ENCODE peak calls at places on chromosomes 2 and 18, in four cellular contexts. J, Q, A and G are unnamed samples.

GRCh38 chr2:218306184-218306920 is 14.0 kb upstream of the TMBIM1 start:
- DNase-seq in J (no peak), Q (no peak), A (no peak), G (no peak)

GRCh38 chr2:174344716-174345472 is 10.1 kb downstream of the SP9 start:
- DNase-seq in Q (peak), J (peak), A (peak), G (peak)

GRCh38 chr2:75822336-75822735 is 111.6 kb upstream of the GCFC2 start:
- DNase-seq in J (no peak), Q (no peak), A (no peak), G (no peak)

GRCh38 chr18:45050712-45051639 is 370.3 kb downstream of the SETBP1 start:
- DNase-seq in A (no peak), J (no peak), Q (no peak), G (peak)

GRCh38 chr2:19989681-19990415 is at the start of gene WDR35:
- DNase-seq in J (peak), A (peak), Q (peak), G (peak)

GRCh38 chr18:46623541-46623940 is 33.5 kb downstream of the LOXHD1 start:
- DNase-seq in J (no peak), Q (no peak), A (no peak), G (no peak)

GRCh38 chr2:113208995-113209868 is 35.5 kb downstream of the PSD4 start:
- DNase-seq in A (no peak), Q (no peak), J (no peak), G (no peak)

GRCh38 chr2:114022360-114023085 is 132.6 kb downstream of the ACTR3 start:
- DNase-seq in A (peak), Q (peak), J (no peak), G (peak)

GRCh38 chr2:125167820-125168219 is 1142.7 kb downstream of the CNTNAP5 start:
- DNase-seq in A (no peak), Q (no peak), J (no peak), G (no peak)

GRCh38 chr2:232229296-232229916 is 149.1 kb upstream of the ALPP start:
- DNase-seq in Q (no peak), J (no peak), A (no peak), G (no peak)

GRCh38 chr18:8705280-8705940 is at the start of gene MTCL1:
- DNase-seq in Q (no peak), J (peak), A (no peak), G (no peak)

GRCh38 chr2:40127890-40128548 is 323.9 kb downstream of the SLC8A1 start:
- DNase-seq in A (no peak), J (no peak), Q (no peak), G (no peak)

GRCh38 chr2:233256048-233256447 is 4.6 kb downstream of the ATG16L1 start:
- DNase-seq in J (no peak), Q (no peak), A (no peak), G (no peak)

GRCh38 chr2:178895872-178896271 is 88.6 kb upstream of the TTN start:
- DNase-seq in Q (no peak), A (no peak), J (no peak), G (no peak)

GRCh38 chr2:30026091-30027055 is 105.0 kb upstream of the ALK start:
- DNase-seq in Q (peak), J (peak), A (peak), G (peak)

GRCh38 chr2:191303349-191304005 is 58.3 kb downstream of the MYO1B start:
- DNase-seq in Q (peak), A (no peak), J (no peak), G (no peak)

GRCh38 chr2:209458018-209458979 is 34.5 kb downstream of the MAP2 start:
- DNase-seq in A (no peak), Q (no peak), J (no peak), G (no peak)

GRCh38 chr18:54112356-54112755 is 112.1 kb downstream of the MBD2 start:
- DNase-seq in A (no peak), Q (no peak), J (no peak), G (no peak)

GRCh38 chr2:206693399-206694137 is 24.6 kb downstream of the DYTN start:
- DNase-seq in J (peak), Q (peak), A (peak), G (peak)

GRCh38 chr18:75198046-75198445 is 10.9 kb downstream of the PTGR3 start:
- DNase-seq in J (no peak), A (no peak), Q (no peak), G (no peak)

GRCh38 chr2:239789711-239790110 is 235.4 kb downstream of the NDUFA10 start:
- DNase-seq in A (no peak), Q (no peak), J (no peak), G (no peak)

GRCh38 chr2:41905597-41906324 is 142.1 kb upstream of the PKDCC start:
- DNase-seq in A (no peak), Q (no peak), J (no peak), G (no peak)

GRCh38 chr2:55585451-55586079 is 31.9 kb downstream of the PPP4R3B start:
- DNase-seq in A (no peak), J (no peak), Q (no peak), G (no peak)

GRCh38 chr2:64455545-64455944 is 1.6 kb downstream of the LGALSL start:
- DNase-seq in Q (peak), J (no peak), A (no peak), G (no peak)

GRCh38 chr2:8306530-8307351 is 375.1 kb upstream of the ID2 start:
- DNase-seq in A (no peak), J (no peak), Q (no peak), G (no peak)

GRCh38 chr2:40283111-40283909 is 168.6 kb downstream of the SLC8A1 start:
- DNase-seq in Q (no peak), J (no peak), A (no peak), G (no peak)

GRCh38 chr2:54497738-54498680 is 41.9 kb downstream of the SPTBN1 start:
- DNase-seq in J (peak), Q (peak), A (no peak), G (no peak)

GRCh38 chr2:67186871-67187270 is 210.3 kb upstream of the ETAA1 start:
- DNase-seq in J (no peak), A (no peak), Q (no peak), G (no peak)

GRCh38 chr2:73386894-73387636 is 1.4 kb downstream of the ALMS1 start:
- DNase-seq in A (no peak), J (peak), Q (no peak), G (no peak)

GRCh38 chr2:231479455-231479854 is 15.2 kb upstream of the NCL start:
- DNase-seq in A (no peak), J (peak), Q (no peak), G (no peak)

GRCh38 chr2:43303120-43303519 is 76.7 kb upstream of the ZFP36L2 start:
- DNase-seq in Q (no peak), J (no peak), A (no peak), G (no peak)

GRCh38 chr2:903223-903900 is 47.3 kb upstream of the SNTG2 start:
- DNase-seq in A (no peak), J (no peak), Q (no peak), G (no peak)

GRCh38 chr2:170241731-170242130 is 63.8 kb downstream of the MYO3B start:
- DNase-seq in A (no peak), J (no peak), Q (no peak), G (no peak)

GRCh38 chr2:101619191-101619591 is 78.3 kb upstream of the MAP4K4 start:
- DNase-seq in A (no peak), Q (no peak), J (no peak), G (no peak)

GRCh38 chr18:21183670-21184069 is 58.4 kb upstream of the GREB1L start:
- DNase-seq in Q (peak), A (no peak), J (no peak), G (no peak)

GRCh38 chr18:616380-616995 is 19.7 kb downstream of the CLUL1 start:
- DNase-seq in J (peak), A (peak), Q (peak), G (no peak)

GRCh38 chr2:102229141-102229764 is 42.4 kb downstream of the IL1RL2 start:
- DNase-seq in A (no peak), Q (no peak), J (no peak), G (no peak)

GRCh38 chr18:68284236-68284635 is 430.7 kb downstream of the TMX3 start:
- DNase-seq in Q (no peak), J (no peak), A (no peak), G (no peak)

GRCh38 chr18:68288408-68288807 is 426.5 kb downstream of the TMX3 start:
- DNase-seq in J (no peak), Q (no peak), A (no peak), G (no peak)
- TF ChIP-seq SIN3A in J (no peak), Q (no peak), A (no peak), G (no peak)

GRCh38 chr2:181517685-181518301 is 60.6 kb downstream of the ITGA4 start:
- DNase-seq in A (no peak), J (no peak), Q (no peak), G (no peak)
- TF ChIP-seq TCF7L2 in A (no peak), J (no peak), Q (no peak), G (no peak)

DNA sequence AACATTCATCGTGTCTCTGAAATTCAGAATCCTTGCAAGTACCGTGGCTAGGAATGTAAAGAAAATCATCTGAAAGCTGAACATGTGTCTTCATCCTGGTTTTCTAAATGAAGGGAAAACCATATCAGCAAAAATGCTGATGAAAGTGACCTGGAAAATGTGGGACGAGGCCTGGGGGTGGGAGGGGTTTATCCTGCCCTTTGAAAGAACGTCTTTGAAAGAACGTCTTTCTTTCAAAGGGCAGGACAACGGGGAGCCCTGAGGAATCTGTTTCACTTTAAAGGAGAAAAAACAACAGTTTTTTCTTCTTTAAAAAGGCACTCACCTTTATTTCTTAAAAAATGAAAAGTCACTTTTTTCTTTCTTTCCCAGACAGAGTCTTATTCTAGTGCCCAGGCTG is 185.2 kb downstream of the ALPK2 start:
- DNase-seq in J (no peak), Q (no peak), A (no peak), G (no peak)
- TF ChIP-seq SIN3A in J (no peak), Q (no peak), A (no peak), G (no peak)

DNA sequence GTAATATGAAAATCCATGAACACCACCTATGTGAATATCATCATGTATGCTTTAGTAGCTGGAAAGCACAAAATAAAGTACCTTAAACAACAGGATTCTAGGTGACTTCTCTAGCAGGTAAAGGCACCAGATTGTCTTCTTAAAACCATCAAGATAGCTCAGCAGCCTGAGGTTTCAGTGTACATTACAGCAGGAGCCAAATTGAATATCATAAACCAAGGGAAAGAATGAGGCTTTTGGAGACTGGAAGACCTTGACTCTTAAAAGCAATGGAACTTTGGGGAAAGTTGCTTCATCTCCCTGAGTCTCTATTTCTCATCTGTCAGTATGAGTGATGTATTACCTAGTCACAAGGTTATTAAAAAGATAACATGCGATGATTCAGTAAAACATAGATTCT is 429.7 kb upstream of the SPHKAP start:
- DNase-seq in A (no peak), J (no peak), Q (no peak), G (no peak)
- TF ChIP-seq TCF7L2 in A (no peak), J (no peak), Q (no peak), G (no peak)

DNA sequence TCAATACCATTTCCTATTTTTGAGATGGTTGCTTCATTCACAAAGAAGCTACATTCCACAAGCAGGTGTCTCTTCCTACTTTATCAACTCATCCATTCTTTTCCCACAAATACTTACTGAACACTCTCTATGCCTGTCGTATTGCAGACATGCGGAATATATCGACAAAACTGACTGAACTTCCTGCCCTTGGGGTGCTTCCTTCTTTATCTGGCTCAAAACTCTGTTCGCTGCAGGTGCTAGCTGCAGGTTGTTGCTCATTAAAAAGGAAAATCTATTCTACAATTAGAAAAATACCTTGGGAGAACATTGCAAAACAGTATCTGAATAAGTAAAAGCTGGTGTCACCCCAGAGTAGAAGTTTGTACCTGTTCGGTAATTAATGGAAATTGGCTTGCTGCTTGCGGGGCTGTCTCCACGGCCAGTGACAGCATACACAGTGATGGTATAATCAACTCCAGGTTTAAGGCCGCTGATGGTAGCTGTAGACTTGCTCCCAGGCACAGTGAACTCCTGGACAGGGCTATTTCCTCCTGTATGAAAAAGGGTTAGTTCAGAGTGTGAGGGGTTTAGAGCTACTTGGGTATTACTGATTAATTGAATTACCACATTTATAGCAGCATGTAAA is 52.1 kb downstream of the FN1 start:
- DNase-seq in A (no peak), Q (no peak), J (no peak), G (no peak)
- TF ChIP-seq SIN3A in A (no peak), Q (no peak), J (no peak), G (no peak)